ENCODE peak calls at places on chromosomes 1 and 21, in seven cellular contexts. One of them, this sample, is unnamed.

GRCh38 chr21:41175080-41175479 is 7.1 kb downstream of the BACE2 start:
- DNase-seq in cerebellum: no peak
- DNase-seq in activated T-cell treated with anti-CD3 and anti-CD28 coated beads, Interleukin-2, amount 50 U/mL, for 4 hours: no peak
- DNase-seq in caudate nucleus: no peak
- DNase-seq in naive B cell: no peak
- DNase-seq in NCI-H82: no peak
- DNase-seq in foreskin fibroblast: no peak
- DNase-seq in this sample: no peak

GRCh38 chr1:103373991-103374390 is 151.5 kb upstream of the RNPC3 start:
- DNase-seq in cerebellum: no peak
- DNase-seq in activated T-cell treated with anti-CD3 and anti-CD28 coated beads, Interleukin-2, amount 50 U/mL, for 4 hours: no peak
- DNase-seq in caudate nucleus: no peak
- DNase-seq in naive B cell: no peak
- DNase-seq in NCI-H82: no peak
- DNase-seq in foreskin fibroblast: no peak
- DNase-seq in this sample: no peak

GRCh38 chr1:84450916-84451315 is 28.1 kb upstream of the RPF1 start:
- DNase-seq in cerebellum: no peak
- DNase-seq in activated T-cell treated with anti-CD3 and anti-CD28 coated beads, Interleukin-2, amount 50 U/mL, for 4 hours: no peak
- DNase-seq in caudate nucleus: no peak
- DNase-seq in naive B cell: no peak
- DNase-seq in NCI-H82: no peak
- DNase-seq in foreskin fibroblast: peak; percentile 25
- DNase-seq in this sample: no peak

GRCh38 chr1:87151500-87152421 is 176.9 kb upstream of the LMO4 start:
- DNase-seq in cerebellum: no peak
- DNase-seq in activated T-cell treated with anti-CD3 and anti-CD28 coated beads, Interleukin-2, amount 50 U/mL, for 4 hours: peak; percentile 14
- DNase-seq in caudate nucleus: peak; percentile 31
- DNase-seq in naive B cell: peak; percentile 11
- DNase-seq in NCI-H82: peak; percentile 53
- DNase-seq in foreskin fibroblast: no peak
- DNase-seq in this sample: no peak

GRCh38 chr1:55337801-55338447 is 122.8 kb upstream of the USP24 start:
- DNase-seq in cerebellum: no peak
- DNase-seq in activated T-cell treated with anti-CD3 and anti-CD28 coated beads, Interleukin-2, amount 50 U/mL, for 4 hours: no peak
- DNase-seq in caudate nucleus: no peak
- DNase-seq in naive B cell: peak; percentile 8
- DNase-seq in NCI-H82: peak; percentile 94
- DNase-seq in foreskin fibroblast: peak; percentile 52
- DNase-seq in this sample: no peak

GRCh38 chr1:198563578-198563977 is 23.1 kb upstream of the ATP6V1G3 start:
- DNase-seq in cerebellum: no peak
- DNase-seq in activated T-cell treated with anti-CD3 and anti-CD28 coated beads, Interleukin-2, amount 50 U/mL, for 4 hours: no peak
- DNase-seq in caudate nucleus: no peak
- DNase-seq in naive B cell: no peak
- DNase-seq in NCI-H82: no peak
- DNase-seq in foreskin fibroblast: no peak
- DNase-seq in this sample: no peak

GRCh38 chr1:53371121-53371666 is 43.3 kb upstream of the LRP8 start:
- DNase-seq in cerebellum: no peak
- DNase-seq in activated T-cell treated with anti-CD3 and anti-CD28 coated beads, Interleukin-2, amount 50 U/mL, for 4 hours: no peak
- DNase-seq in caudate nucleus: no peak
- DNase-seq in naive B cell: no peak
- DNase-seq in NCI-H82: peak; percentile 71
- DNase-seq in foreskin fibroblast: no peak
- DNase-seq in this sample: no peak

GRCh38 chr1:88661951-88662664 is 22.0 kb upstream of the PKN2 start:
- DNase-seq in cerebellum: no peak
- DNase-seq in activated T-cell treated with anti-CD3 and anti-CD28 coated beads, Interleukin-2, amount 50 U/mL, for 4 hours: no peak
- DNase-seq in caudate nucleus: no peak
- DNase-seq in naive B cell: no peak
- DNase-seq in NCI-H82: peak; percentile 84
- DNase-seq in foreskin fibroblast: no peak
- DNase-seq in this sample: no peak

GRCh38 chr1:145757420-145757819 is 38.1 kb downstream of the CD160 start:
- DNase-seq in cerebellum: no peak
- DNase-seq in activated T-cell treated with anti-CD3 and anti-CD28 coated beads, Interleukin-2, amount 50 U/mL, for 4 hours: no peak
- DNase-seq in caudate nucleus: no peak
- DNase-seq in naive B cell: no peak
- DNase-seq in NCI-H82: no peak
- DNase-seq in foreskin fibroblast: no peak
- DNase-seq in this sample: no peak

GRCh38 chr1:7406641-7407546 is 364.2 kb upstream of the VAMP3 start:
- DNase-seq in cerebellum: no peak
- DNase-seq in activated T-cell treated with anti-CD3 and anti-CD28 coated beads, Interleukin-2, amount 50 U/mL, for 4 hours: no peak
- DNase-seq in caudate nucleus: no peak
- DNase-seq in naive B cell: no peak
- DNase-seq in NCI-H82: no peak
- DNase-seq in foreskin fibroblast: no peak
- DNase-seq in this sample: no peak

GRCh38 chr1:26537951-26538352 is 8.4 kb downstream of the RPS6KA1 start:
- DNase-seq in cerebellum: peak; percentile 69
- DNase-seq in activated T-cell treated with anti-CD3 and anti-CD28 coated beads, Interleukin-2, amount 50 U/mL, for 4 hours: no peak
- DNase-seq in caudate nucleus: no peak
- DNase-seq in naive B cell: peak; percentile 59
- DNase-seq in NCI-H82: peak; percentile 30
- DNase-seq in foreskin fibroblast: no peak
- DNase-seq in this sample: no peak

GRCh38 chr1:39214998-39215873 is 10.7 kb downstream of the MACF1 start:
- DNase-seq in cerebellum: no peak
- DNase-seq in activated T-cell treated with anti-CD3 and anti-CD28 coated beads, Interleukin-2, amount 50 U/mL, for 4 hours: no peak
- DNase-seq in caudate nucleus: no peak
- DNase-seq in naive B cell: peak; percentile 63
- DNase-seq in NCI-H82: no peak
- DNase-seq in foreskin fibroblast: no peak
- DNase-seq in this sample: peak; percentile 22

GRCh38 chr1:217713223-217713622 is 82.1 kb downstream of the SPATA17 start:
- DNase-seq in cerebellum: no peak
- DNase-seq in activated T-cell treated with anti-CD3 and anti-CD28 coated beads, Interleukin-2, amount 50 U/mL, for 4 hours: no peak
- DNase-seq in caudate nucleus: no peak
- DNase-seq in naive B cell: no peak
- DNase-seq in NCI-H82: no peak
- DNase-seq in foreskin fibroblast: peak; percentile 3
- DNase-seq in this sample: no peak

GRCh38 chr1:46380004-46380403 is 14.1 kb upstream of the FAAH start:
- DNase-seq in cerebellum: no peak
- DNase-seq in activated T-cell treated with anti-CD3 and anti-CD28 coated beads, Interleukin-2, amount 50 U/mL, for 4 hours: no peak
- DNase-seq in caudate nucleus: no peak
- DNase-seq in naive B cell: no peak
- DNase-seq in NCI-H82: no peak
- DNase-seq in foreskin fibroblast: no peak
- DNase-seq in this sample: no peak

GRCh38 chr1:15107897-15108296 is 45.6 kb upstream of the TMEM51 start:
- DNase-seq in cerebellum: no peak
- DNase-seq in activated T-cell treated with anti-CD3 and anti-CD28 coated beads, Interleukin-2, amount 50 U/mL, for 4 hours: no peak
- DNase-seq in caudate nucleus: no peak
- DNase-seq in naive B cell: no peak
- DNase-seq in NCI-H82: no peak
- DNase-seq in foreskin fibroblast: no peak
- DNase-seq in this sample: no peak

GRCh38 chr1:5298376-5298775 is 644.0 kb downstream of the AJAP1 start:
- DNase-seq in cerebellum: no peak
- DNase-seq in activated T-cell treated with anti-CD3 and anti-CD28 coated beads, Interleukin-2, amount 50 U/mL, for 4 hours: no peak
- DNase-seq in caudate nucleus: no peak
- DNase-seq in naive B cell: no peak
- DNase-seq in NCI-H82: no peak
- DNase-seq in foreskin fibroblast: no peak
- DNase-seq in this sample: no peak

GRCh38 chr1:212430955-212431394 is 1.7 kb upstream of the NENF start:
- DNase-seq in cerebellum: no peak
- DNase-seq in activated T-cell treated with anti-CD3 and anti-CD28 coated beads, Interleukin-2, amount 50 U/mL, for 4 hours: no peak
- DNase-seq in caudate nucleus: no peak
- DNase-seq in naive B cell: no peak
- DNase-seq in NCI-H82: no peak
- DNase-seq in foreskin fibroblast: no peak
- DNase-seq in this sample: no peak

GRCh38 chr1:91842056-91842455 is 43.9 kb downstream of the TGFBR3 start:
- DNase-seq in cerebellum: no peak
- DNase-seq in activated T-cell treated with anti-CD3 and anti-CD28 coated beads, Interleukin-2, amount 50 U/mL, for 4 hours: no peak
- DNase-seq in caudate nucleus: no peak
- DNase-seq in naive B cell: no peak
- DNase-seq in NCI-H82: no peak
- DNase-seq in foreskin fibroblast: no peak
- DNase-seq in this sample: no peak

GRCh38 chr1:39214021-39214713 is 9.7 kb downstream of the MACF1 start:
- DNase-seq in cerebellum: no peak
- DNase-seq in activated T-cell treated with anti-CD3 and anti-CD28 coated beads, Interleukin-2, amount 50 U/mL, for 4 hours: no peak
- DNase-seq in caudate nucleus: no peak
- DNase-seq in naive B cell: no peak
- DNase-seq in NCI-H82: no peak
- DNase-seq in foreskin fibroblast: no peak
- DNase-seq in this sample: no peak

GRCh38 chr1:109391161-109391556 is 6.6 kb downstream of the SORT1 start:
- DNase-seq in cerebellum: no peak
- DNase-seq in activated T-cell treated with anti-CD3 and anti-CD28 coated beads, Interleukin-2, amount 50 U/mL, for 4 hours: no peak
- DNase-seq in caudate nucleus: no peak
- DNase-seq in naive B cell: no peak
- DNase-seq in NCI-H82: no peak
- DNase-seq in foreskin fibroblast: no peak
- DNase-seq in this sample: no peak

GRCh38 chr1:111481387-111482221 is 7.8 kb downstream of the C1orf162 start:
- DNase-seq in cerebellum: peak; percentile 46
- DNase-seq in activated T-cell treated with anti-CD3 and anti-CD28 coated beads, Interleukin-2, amount 50 U/mL, for 4 hours: peak; percentile 51
- DNase-seq in caudate nucleus: peak; percentile 30
- DNase-seq in naive B cell: peak; percentile 56
- DNase-seq in NCI-H82: peak; percentile 71
- DNase-seq in foreskin fibroblast: peak; percentile 66
- DNase-seq in this sample: peak; percentile 44

GRCh38 chr1:69499203-69499803 is 68.4 kb upstream of the LRRC7 start:
- DNase-seq in cerebellum: no peak
- DNase-seq in activated T-cell treated with anti-CD3 and anti-CD28 coated beads, Interleukin-2, amount 50 U/mL, for 4 hours: no peak
- DNase-seq in caudate nucleus: no peak
- DNase-seq in naive B cell: no peak
- DNase-seq in NCI-H82: no peak
- DNase-seq in foreskin fibroblast: no peak
- DNase-seq in this sample: no peak

GRCh38 chr1:47580451-47580980 is 142.7 kb downstream of the FOXD2 start:
- DNase-seq in cerebellum: no peak
- DNase-seq in activated T-cell treated with anti-CD3 and anti-CD28 coated beads, Interleukin-2, amount 50 U/mL, for 4 hours: no peak
- DNase-seq in caudate nucleus: no peak
- DNase-seq in naive B cell: no peak
- DNase-seq in NCI-H82: no peak
- DNase-seq in foreskin fibroblast: no peak
- DNase-seq in this sample: no peak

GRCh38 chr1:193113992-193114332 is 7.9 kb upstream of the CDC73 start:
- DNase-seq in cerebellum: no peak
- DNase-seq in activated T-cell treated with anti-CD3 and anti-CD28 coated beads, Interleukin-2, amount 50 U/mL, for 4 hours: no peak
- DNase-seq in caudate nucleus: no peak
- DNase-seq in naive B cell: no peak
- DNase-seq in NCI-H82: no peak
- DNase-seq in foreskin fibroblast: peak; percentile 26
- DNase-seq in this sample: no peak